ENCODE peak calls at places on chromosome 2, in four cellular contexts. N, L, F and K are unnamed samples.

GRCh38 chr2:8675543-8675942 is 6.3 kb upstream of the ID2 start:
- DNase-seq in L (no peak), F (no peak), N (no peak), K (no peak)

GRCh38 chr2:62939735-62940491 is 110.7 kb upstream of the OTX1 start:
- DNase-seq in F (no peak), N (no peak), L (peak; percentile 37), K (peak; percentile 53)

GRCh38 chr2:56583796-56584313 is 400.1 kb downstream of the CCDC85A start:
- DNase-seq in F (no peak), L (no peak), N (no peak), K (no peak)

GRCh38 chr2:146879882-146880281 is 964.9 kb upstream of the ACVR2A start:
- DNase-seq in L (no peak), N (no peak), F (no peak), K (no peak)

GRCh38 chr2:158809816-158810215 is 14.7 kb downstream of the DAPL1 start:
- DNase-seq in L (no peak), N (no peak), F (no peak), K (no peak)

GRCh38 chr2:187272255-187272654 is 175.8 kb downstream of the CALCRL start:
- DNase-seq in L (no peak), F (no peak), N (no peak), K (no peak)

GRCh38 chr2:153077311-153077710 is 358.9 kb downstream of the ARL6IP6 start:
- DNase-seq in F (no peak), N (no peak), L (no peak), K (no peak)

GRCh38 chr2:100799701-100800100 is 20.2 kb upstream of the NPAS2 start:
- DNase-seq in L (no peak), N (no peak), F (no peak), K (no peak)

GRCh38 chr2:134411279-134411827 is 157.5 kb downstream of the MGAT5 start:
- DNase-seq in N (no peak), F (no peak), L (no peak), K (no peak)

GRCh38 chr2:237156131-237156856 is 70.6 kb downstream of the COPS8 start:
- DNase-seq in N (no peak), F (peak; percentile 24), L (peak; percentile 60), K (peak; percentile 86)

GRCh38 chr2:46873632-46874068 is 42.0 kb downstream of the MCFD2 start:
- DNase-seq in F (peak; percentile 15), L (peak; percentile 81), N (no peak), K (peak; percentile 96)

GRCh38 chr2:143354050-143354449 is 224.8 kb downstream of the ARHGAP15 start:
- DNase-seq in L (no peak), F (no peak), N (no peak), K (no peak)

GRCh38 chr2:27571197-27571596 is 11.6 kb upstream of the ZNF512 start:
- DNase-seq in N (no peak), F (no peak), L (no peak), K (no peak)

GRCh38 chr2:238182362-238182761 is 21.1 kb downstream of the ILKAP start:
- DNase-seq in N (no peak), L (no peak), F (no peak), K (no peak)

GRCh38 chr2:236601306-236602202 is 31.9 kb downstream of the ACKR3 start:
- DNase-seq in N (no peak), L (no peak), F (no peak), K (no peak)

GRCh38 chr2:216927163-216927562 is 67.3 kb upstream of the TNP1 start:
- DNase-seq in L (no peak), N (no peak), F (no peak), K (no peak)